ENCODE peak calls at places on chromosomes 13 and 19, in five cellular contexts. One of them, this sample, is unnamed.

GRCh38 chr19:15286688-15287355 is 45.5 kb downstream of the BRD4 start:
- DNase-seq in activated gamma-delta T cell treated with anti-CD3 and anti-CD28 coated beads, Interleukin-2, amount 50 U/mL, for 16 hours: no peak
- DNase-seq in MCF 10A: no peak
- DNase-seq in activated T-cell treated with anti-CD3 and anti-CD28 coated beads for 1 hour: no peak
- DNase-seq in GM12891: no peak
- DNase-seq in this sample: no peak

GRCh38 chr13:103200118-103200885 is 134.1 kb upstream of the SLC10A2 start:
- DNase-seq in activated T-cell treated with anti-CD3 and anti-CD28 coated beads for 1 hour: no peak
- DNase-seq in GM12891: no peak
- DNase-seq in MCF 10A: no peak
- DNase-seq in activated gamma-delta T cell treated with anti-CD3 and anti-CD28 coated beads, Interleukin-2, amount 50 U/mL, for 16 hours: no peak
- DNase-seq in this sample: no peak

GRCh38 chr13:21218351-21219043 is 42.0 kb downstream of the MRPL57 start:
- DNase-seq in MCF 10A: no peak
- DNase-seq in activated gamma-delta T cell treated with anti-CD3 and anti-CD28 coated beads, Interleukin-2, amount 50 U/mL, for 16 hours: no peak
- DNase-seq in GM12891: no peak
- DNase-seq in activated T-cell treated with anti-CD3 and anti-CD28 coated beads for 1 hour: no peak
- DNase-seq in this sample: no peak

GRCh38 chr13:94323746-94324408 is 155.6 kb downstream of the DCT start:
- DNase-seq in MCF 10A: no peak
- DNase-seq in activated gamma-delta T cell treated with anti-CD3 and anti-CD28 coated beads, Interleukin-2, amount 50 U/mL, for 16 hours: no peak
- DNase-seq in GM12891: no peak
- DNase-seq in activated T-cell treated with anti-CD3 and anti-CD28 coated beads for 1 hour: peak; percentile 7
- DNase-seq in this sample: no peak

GRCh38 chr13:51260154-51260553 is 38.0 kb downstream of the FAM124A start:
- DNase-seq in GM12891: no peak
- DNase-seq in MCF 10A: no peak
- DNase-seq in activated T-cell treated with anti-CD3 and anti-CD28 coated beads for 1 hour: no peak
- DNase-seq in activated gamma-delta T cell treated with anti-CD3 and anti-CD28 coated beads, Interleukin-2, amount 50 U/mL, for 16 hours: no peak
- DNase-seq in this sample: no peak

GRCh38 chr13:30159446-30159839 is 147.9 kb downstream of the KATNAL1 start:
- DNase-seq in activated gamma-delta T cell treated with anti-CD3 and anti-CD28 coated beads, Interleukin-2, amount 50 U/mL, for 16 hours: no peak
- DNase-seq in GM12891: no peak
- DNase-seq in MCF 10A: peak; percentile 70
- DNase-seq in activated T-cell treated with anti-CD3 and anti-CD28 coated beads for 1 hour: no peak
- DNase-seq in this sample: no peak

GRCh38 chr19:5143471-5144411 is 174.8 kb downstream of the KDM4B start:
- DNase-seq in GM12891: no peak
- DNase-seq in MCF 10A: no peak
- DNase-seq in activated T-cell treated with anti-CD3 and anti-CD28 coated beads for 1 hour: no peak
- DNase-seq in activated gamma-delta T cell treated with anti-CD3 and anti-CD28 coated beads, Interleukin-2, amount 50 U/mL, for 16 hours: no peak
- DNase-seq in this sample: no peak

GRCh38 chr13:21010621-21011020 is 50.8 kb downstream of the LATS2 start:
- DNase-seq in activated T-cell treated with anti-CD3 and anti-CD28 coated beads for 1 hour: no peak
- DNase-seq in MCF 10A: no peak
- DNase-seq in GM12891: no peak
- DNase-seq in activated gamma-delta T cell treated with anti-CD3 and anti-CD28 coated beads, Interleukin-2, amount 50 U/mL, for 16 hours: no peak
- DNase-seq in this sample: no peak

GRCh38 chr13:44079413-44080205 is 199.9 kb downstream of the LACC1 start:
- DNase-seq in activated T-cell treated with anti-CD3 and anti-CD28 coated beads for 1 hour: no peak
- DNase-seq in activated gamma-delta T cell treated with anti-CD3 and anti-CD28 coated beads, Interleukin-2, amount 50 U/mL, for 16 hours: no peak
- DNase-seq in MCF 10A: no peak
- DNase-seq in GM12891: no peak
- DNase-seq in this sample: no peak

GRCh38 chr13:50645092-50645491 is 198.4 kb downstream of the DLEU7 start:
- DNase-seq in GM12891: no peak
- DNase-seq in MCF 10A: peak; percentile 43
- DNase-seq in activated T-cell treated with anti-CD3 and anti-CD28 coated beads for 1 hour: no peak
- DNase-seq in activated gamma-delta T cell treated with anti-CD3 and anti-CD28 coated beads, Interleukin-2, amount 50 U/mL, for 16 hours: no peak
- DNase-seq in this sample: no peak

GRCh38 chr19:4676955-4677731 is 7.0 kb upstream of the MYDGF start:
- DNase-seq in activated T-cell treated with anti-CD3 and anti-CD28 coated beads for 1 hour: no peak
- DNase-seq in GM12891: no peak
- DNase-seq in MCF 10A: peak; percentile 53
- DNase-seq in activated gamma-delta T cell treated with anti-CD3 and anti-CD28 coated beads, Interleukin-2, amount 50 U/mL, for 16 hours: no peak
- DNase-seq in this sample: no peak

GRCh38 chr13:35690546-35690945 is 214.1 kb upstream of the MAB21L1 start:
- DNase-seq in MCF 10A: peak; percentile 21
- DNase-seq in activated T-cell treated with anti-CD3 and anti-CD28 coated beads for 1 hour: no peak
- DNase-seq in GM12891: no peak
- DNase-seq in activated gamma-delta T cell treated with anti-CD3 and anti-CD28 coated beads, Interleukin-2, amount 50 U/mL, for 16 hours: no peak
- DNase-seq in this sample: no peak

GRCh38 chr19:2491130-2491801 is 15.3 kb downstream of the GADD45B start:
- DNase-seq in GM12891: no peak
- DNase-seq in MCF 10A: peak; percentile 95
- DNase-seq in activated T-cell treated with anti-CD3 and anti-CD28 coated beads for 1 hour: no peak
- DNase-seq in activated gamma-delta T cell treated with anti-CD3 and anti-CD28 coated beads, Interleukin-2, amount 50 U/mL, for 16 hours: no peak
- DNase-seq in this sample: no peak

GRCh38 chr19:35555301-35556005 is 8.0 kb downstream of the ATP4A start:
- DNase-seq in activated gamma-delta T cell treated with anti-CD3 and anti-CD28 coated beads, Interleukin-2, amount 50 U/mL, for 16 hours: no peak
- DNase-seq in MCF 10A: peak; percentile 41
- DNase-seq in activated T-cell treated with anti-CD3 and anti-CD28 coated beads for 1 hour: no peak
- DNase-seq in GM12891: no peak
- DNase-seq in this sample: no peak